ENCODE peak calls at places on chromosomes 2 and 18, in four cellular contexts. Y is neural progenitor cell, R is GM23248, A is OCI-LY7. J is an unnamed sample.

GRCh38 chr2:148604927-148605326 is 39.6 kb upstream of the EPC2 start:
- DNase-seq in Y (no peak), R (no peak), A (no peak), J (peak; percentile 42)

GRCh38 chr2:7819316-7819715 is 862.5 kb upstream of the ID2 start:
- DNase-seq in Y (no peak), R (peak; percentile 52), A (no peak), J (peak; percentile 17)

GRCh38 chr2:3111267-3111666 is 266.4 kb downstream of the EIPR1 start:
- DNase-seq in Y (no peak), R (no peak), A (no peak), J (no peak)

GRCh38 chr18:79769698-79770500 is 27.8 kb upstream of the KCNG2 start:
- DNase-seq in Y (no peak), R (no peak), A (no peak), J (no peak)

GRCh38 chr2:224749136-224749535 is 33.0 kb upstream of the CCDC195 start:
- DNase-seq in Y (peak; percentile 19), R (peak; percentile 19), A (no peak), J (peak; percentile 23)

GRCh38 chr18:6363216-6363615 is 51.5 kb downstream of the L3MBTL4 start:
- DNase-seq in Y (no peak), R (no peak), A (no peak), J (no peak)

GRCh38 chr2:55176094-55176415 is 56.0 kb downstream of the CLHC1 start:
- DNase-seq in Y (no peak), R (no peak), A (no peak), J (no peak)

GRCh38 chr2:88832256-88832991 is 141.0 kb downstream of the RPIA start:
- DNase-seq in Y (no peak), R (no peak), A (peak; percentile 92), J (no peak)

GRCh38 chr18:76490701-76491171 is 4.3 kb downstream of the ZNF516 start:
- DNase-seq in Y (peak; percentile 56), R (peak; percentile 70), A (no peak), J (no peak)

GRCh38 chr2:113784823-113785744 is 28.6 kb upstream of the SLC35F5 start:
- DNase-seq in Y (no peak), R (peak; percentile 17), A (no peak), J (no peak)

GRCh38 chr2:112737544-112738232 is 16.9 kb downstream of the NT5DC4 start:
- DNase-seq in Y (no peak), R (no peak), A (no peak), J (peak; percentile 45)

GRCh38 chr2:120343433-120344105 is 2.4 kb upstream of the INHBB start:
- DNase-seq in Y (peak; percentile 95), R (peak; percentile 94), A (peak; percentile 5), J (peak; percentile 92)

GRCh38 chr2:85438291-85439110 is 20.0 kb downstream of the SH2D6 start:
- DNase-seq in Y (no peak), R (peak; percentile 55), A (no peak), J (no peak)

GRCh38 chr2:138373993-138374408 is 127.6 kb upstream of the SPOPL start:
- DNase-seq in Y (peak; percentile 44), R (peak; percentile 64), A (peak; percentile 31), J (peak; percentile 59)

GRCh38 chr2:134262666-134263065 is 8.8 kb downstream of the MGAT5 start:
- DNase-seq in Y (no peak), R (no peak), A (peak; percentile 82), J (no peak)

GRCh38 chr2:240713928-240714746 is 22.5 kb downstream of the AQP12A start:
- DNase-seq in Y (no peak), R (no peak), A (no peak), J (no peak)
- TF ChIP-seq EZH2phosphoT487 in Y (no peak), R (no peak), A (no peak), J (no peak)

GRCh38 chr2:42974303-42974696 is 181.9 kb upstream of the HAAO start:
- DNase-seq in Y (no peak), R (no peak), A (no peak), J (no peak)
- TF ChIP-seq EZH2phosphoT487 in Y (no peak), R (no peak), A (no peak), J (no peak)

GRCh38 chr2:144519934-144520717 is at the start of gene ZEB2:
- DNase-seq in Y (peak; percentile 89), R (peak; percentile 92), A (peak; percentile 81), J (peak; percentile 50)
- TF ChIP-seq EZH2phosphoT487 in Y (peak; percentile 50), R (no peak), A (no peak), J (no peak)

GRCh38 chr18:68181956-68182355 is 533.0 kb downstream of the TMX3 start:
- DNase-seq in Y (no peak), R (no peak), A (no peak), J (peak; percentile 71)
- TF ChIP-seq EZH2phosphoT487 in Y (no peak), R (no peak), A (no peak), J (no peak)

GRCh38 chr18:3748081-3748480 is 298.1 kb downstream of the TGIF1 start:
- DNase-seq in Y (no peak), R (no peak), A (no peak), J (no peak)
- TF ChIP-seq EZH2phosphoT487 in Y (no peak), R (no peak), A (no peak), J (no peak)

DNA sequence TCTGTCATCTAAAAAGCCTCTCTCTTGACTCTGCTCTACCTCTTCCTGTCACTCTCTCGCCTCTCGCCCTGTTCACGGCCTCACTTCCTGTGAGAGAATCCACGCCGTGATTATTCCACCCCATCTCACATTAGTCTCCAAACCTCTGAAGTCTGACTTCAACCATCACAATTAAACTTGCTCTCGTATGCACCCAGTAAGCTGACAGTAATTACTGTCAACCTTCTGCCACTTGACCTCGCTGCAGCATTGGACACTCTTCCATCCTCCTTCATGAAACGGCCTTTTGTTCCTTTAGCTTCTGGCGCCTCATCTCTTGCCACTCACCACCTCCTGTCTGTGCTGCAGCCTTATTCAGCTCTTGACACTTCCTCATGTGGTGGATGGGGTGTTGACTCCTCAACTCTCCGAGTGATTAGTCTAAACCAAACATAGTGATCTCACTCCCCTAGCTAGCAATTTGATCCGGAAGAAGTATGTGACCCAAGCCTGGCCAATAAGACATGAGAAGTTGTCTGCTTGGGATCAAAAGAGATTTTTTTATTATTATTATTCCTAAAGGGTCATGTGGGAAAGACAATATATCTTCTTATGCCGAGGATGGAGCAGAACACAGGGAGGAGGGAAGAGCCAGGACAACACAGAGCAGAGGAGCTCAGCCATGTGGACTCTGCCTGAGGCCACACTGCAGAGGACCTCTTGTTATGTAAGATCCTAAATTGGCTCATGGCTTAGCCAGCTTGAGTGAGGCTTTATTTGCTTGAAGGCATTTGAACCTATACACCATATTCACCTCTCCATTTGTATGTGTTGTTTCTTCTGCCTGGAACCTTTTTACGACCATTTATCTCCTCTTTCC is 38.4 kb upstream of the MYO1B start:
- DNase-seq in Y (no peak), R (no peak), A (no peak), J (no peak)
- TF ChIP-seq EZH2phosphoT487 in Y (no peak), R (no peak), A (no peak), J (no peak)

J was measured in PC-3.